ENCODE peak calls at places on chromosomes 1 and 21, in nine cellular contexts. One of them, this sample, is unnamed.

GRCh38 chr1:44076093-44076492 is 42.5 kb upstream of the KLF17 start:
- DNase-seq in 8988T: no peak
- DNase-seq in HT1080: peak
- DNase-seq in activated naive CD4-positive, alpha-beta T cell: no peak
- DNase-seq in activated naive CD8-positive, alpha-beta T cell treated with anti-CD3 and anti-CD28 coated beads, Interleukin-2, amount 10 ng/mL, durations not matched to agents 7 days and 5 days: no peak
- DNase-seq in GM12865: no peak
- DNase-seq in activated CD8-positive, alpha-beta memory T cell treated with anti-CD3 and anti-CD28 coated beads, Interleukin-2, amount 50 U/mL, for 48 hours: no peak
- DNase-seq in left ventricle myocardium superior: no peak
- DNase-seq in T-helper 22 cell: no peak
- DNase-seq in this sample: no peak

GRCh38 chr1:2593251-2593878 is 6.8 kb downstream of the PRXL2B start:
- DNase-seq in activated CD8-positive, alpha-beta memory T cell treated with anti-CD3 and anti-CD28 coated beads, Interleukin-2, amount 50 U/mL, for 48 hours: no peak
- DNase-seq in T-helper 22 cell: no peak
- DNase-seq in GM12865: no peak
- DNase-seq in 8988T: peak
- DNase-seq in left ventricle myocardium superior: no peak
- DNase-seq in activated naive CD4-positive, alpha-beta T cell: no peak
- DNase-seq in activated naive CD8-positive, alpha-beta T cell treated with anti-CD3 and anti-CD28 coated beads, Interleukin-2, amount 10 ng/mL, durations not matched to agents 7 days and 5 days: peak
- DNase-seq in HT1080: no peak
- DNase-seq in this sample: peak

GRCh38 chr1:82388679-82389078 is 587.9 kb downstream of the ADGRL2 start:
- DNase-seq in activated naive CD8-positive, alpha-beta T cell treated with anti-CD3 and anti-CD28 coated beads, Interleukin-2, amount 10 ng/mL, durations not matched to agents 7 days and 5 days: no peak
- DNase-seq in activated naive CD4-positive, alpha-beta T cell: no peak
- DNase-seq in T-helper 22 cell: no peak
- DNase-seq in 8988T: no peak
- DNase-seq in activated CD8-positive, alpha-beta memory T cell treated with anti-CD3 and anti-CD28 coated beads, Interleukin-2, amount 50 U/mL, for 48 hours: no peak
- DNase-seq in GM12865: no peak
- DNase-seq in left ventricle myocardium superior: no peak
- DNase-seq in HT1080: peak
- DNase-seq in this sample: no peak

GRCh38 chr1:16356867-16357266 is 4.6 kb upstream of the FBXO42 start:
- DNase-seq in activated naive CD8-positive, alpha-beta T cell treated with anti-CD3 and anti-CD28 coated beads, Interleukin-2, amount 10 ng/mL, durations not matched to agents 7 days and 5 days: no peak
- DNase-seq in GM12865: no peak
- DNase-seq in 8988T: no peak
- DNase-seq in activated CD8-positive, alpha-beta memory T cell treated with anti-CD3 and anti-CD28 coated beads, Interleukin-2, amount 50 U/mL, for 48 hours: no peak
- DNase-seq in left ventricle myocardium superior: no peak
- DNase-seq in activated naive CD4-positive, alpha-beta T cell: no peak
- DNase-seq in T-helper 22 cell: no peak
- DNase-seq in HT1080: no peak
- DNase-seq in this sample: no peak

GRCh38 chr1:10504259-10504658 is 29.5 kb downstream of the PEX14 start:
- DNase-seq in T-helper 22 cell: no peak
- DNase-seq in GM12865: no peak
- DNase-seq in left ventricle myocardium superior: no peak
- DNase-seq in HT1080: no peak
- DNase-seq in activated naive CD4-positive, alpha-beta T cell: no peak
- DNase-seq in 8988T: no peak
- DNase-seq in activated CD8-positive, alpha-beta memory T cell treated with anti-CD3 and anti-CD28 coated beads, Interleukin-2, amount 50 U/mL, for 48 hours: no peak
- DNase-seq in activated naive CD8-positive, alpha-beta T cell treated with anti-CD3 and anti-CD28 coated beads, Interleukin-2, amount 10 ng/mL, durations not matched to agents 7 days and 5 days: no peak
- DNase-seq in this sample: no peak

GRCh38 chr1:26410706-26411623 is at the start of gene LIN28A:
- DNase-seq in HT1080: no peak
- DNase-seq in left ventricle myocardium superior: no peak
- DNase-seq in T-helper 22 cell: no peak
- DNase-seq in GM12865: no peak
- DNase-seq in activated naive CD4-positive, alpha-beta T cell: no peak
- DNase-seq in 8988T: no peak
- DNase-seq in activated CD8-positive, alpha-beta memory T cell treated with anti-CD3 and anti-CD28 coated beads, Interleukin-2, amount 50 U/mL, for 48 hours: no peak
- DNase-seq in activated naive CD8-positive, alpha-beta T cell treated with anti-CD3 and anti-CD28 coated beads, Interleukin-2, amount 10 ng/mL, durations not matched to agents 7 days and 5 days: no peak
- DNase-seq in this sample: no peak

GRCh38 chr21:27572681-27573080 is 605.8 kb upstream of the ADAMTS5 start:
- DNase-seq in T-helper 22 cell: no peak
- DNase-seq in HT1080: peak
- DNase-seq in left ventricle myocardium superior: no peak
- DNase-seq in activated naive CD8-positive, alpha-beta T cell treated with anti-CD3 and anti-CD28 coated beads, Interleukin-2, amount 10 ng/mL, durations not matched to agents 7 days and 5 days: no peak
- DNase-seq in 8988T: no peak
- DNase-seq in activated CD8-positive, alpha-beta memory T cell treated with anti-CD3 and anti-CD28 coated beads, Interleukin-2, amount 50 U/mL, for 48 hours: no peak
- DNase-seq in GM12865: no peak
- DNase-seq in activated naive CD4-positive, alpha-beta T cell: no peak
- DNase-seq in this sample: no peak

GRCh38 chr1:168627370-168627769 is 51.0 kb downstream of the XCL1 start:
- DNase-seq in left ventricle myocardium superior: no peak
- DNase-seq in HT1080: no peak
- DNase-seq in activated naive CD8-positive, alpha-beta T cell treated with anti-CD3 and anti-CD28 coated beads, Interleukin-2, amount 10 ng/mL, durations not matched to agents 7 days and 5 days: no peak
- DNase-seq in activated CD8-positive, alpha-beta memory T cell treated with anti-CD3 and anti-CD28 coated beads, Interleukin-2, amount 50 U/mL, for 48 hours: no peak
- DNase-seq in T-helper 22 cell: no peak
- DNase-seq in GM12865: no peak
- DNase-seq in activated naive CD4-positive, alpha-beta T cell: no peak
- DNase-seq in 8988T: no peak
- DNase-seq in this sample: no peak

GRCh38 chr1:198298653-198299052 is 141.9 kb downstream of the NEK7 start:
- DNase-seq in GM12865: no peak
- DNase-seq in activated CD8-positive, alpha-beta memory T cell treated with anti-CD3 and anti-CD28 coated beads, Interleukin-2, amount 50 U/mL, for 48 hours: no peak
- DNase-seq in left ventricle myocardium superior: no peak
- DNase-seq in 8988T: no peak
- DNase-seq in T-helper 22 cell: no peak
- DNase-seq in activated naive CD8-positive, alpha-beta T cell treated with anti-CD3 and anti-CD28 coated beads, Interleukin-2, amount 10 ng/mL, durations not matched to agents 7 days and 5 days: no peak
- DNase-seq in activated naive CD4-positive, alpha-beta T cell: no peak
- DNase-seq in HT1080: no peak
- DNase-seq in this sample: no peak